ENCODE peak calls at places on chromosome 15, in six cellular contexts. One of them, this sample, is unnamed.
A peak's percentile ranks its signal among the peaks of the same experiment; 100 is the strongest.

GRCh38 chr15:101502572-101503295 is 13.2 kb upstream of the PCSK6 start:
- DNase-seq in activated T-cell treated with anti-CD3 and anti-CD28 coated beads, Interleukin-2, amount 50 U/mL, for 24 hours: no peak
- DNase-seq in HS-27A: no peak
- DNase-seq in stimulated activated CD8-positive, alpha-beta memory T cell treated with anti-CD3 and anti-CD28 coated beads, Interleukin-7, amount 100 ng/mL, for 4 hours: no peak
- DNase-seq in caudate nucleus: no peak
- DNase-seq in psoas muscle: no peak
- DNase-seq in this sample: no peak

GRCh38 chr15:49026700-49027099 is 19.5 kb downstream of the SECISBP2L start:
- DNase-seq in activated T-cell treated with anti-CD3 and anti-CD28 coated beads, Interleukin-2, amount 50 U/mL, for 24 hours: no peak
- DNase-seq in HS-27A: no peak
- DNase-seq in stimulated activated CD8-positive, alpha-beta memory T cell treated with anti-CD3 and anti-CD28 coated beads, Interleukin-7, amount 100 ng/mL, for 4 hours: no peak
- DNase-seq in caudate nucleus: no peak
- DNase-seq in psoas muscle: no peak
- DNase-seq in this sample: no peak

GRCh38 chr15:82044373-82045178 is 1.2 kb downstream of the MEX3B start:
- DNase-seq in activated T-cell treated with anti-CD3 and anti-CD28 coated beads, Interleukin-2, amount 50 U/mL, for 24 hours: peak; percentile 42
- DNase-seq in HS-27A: peak; percentile 48
- DNase-seq in stimulated activated CD8-positive, alpha-beta memory T cell treated with anti-CD3 and anti-CD28 coated beads, Interleukin-7, amount 100 ng/mL, for 4 hours: no peak
- DNase-seq in caudate nucleus: peak; percentile 52
- DNase-seq in psoas muscle: peak; percentile 40
- DNase-seq in this sample: peak; percentile 74

GRCh38 chr15:71195242-71195641 is 80.0 kb downstream of the THSD4 start:
- DNase-seq in activated T-cell treated with anti-CD3 and anti-CD28 coated beads, Interleukin-2, amount 50 U/mL, for 24 hours: no peak
- DNase-seq in HS-27A: no peak
- DNase-seq in stimulated activated CD8-positive, alpha-beta memory T cell treated with anti-CD3 and anti-CD28 coated beads, Interleukin-7, amount 100 ng/mL, for 4 hours: no peak
- DNase-seq in caudate nucleus: no peak
- DNase-seq in psoas muscle: no peak
- DNase-seq in this sample: peak; percentile 34

GRCh38 chr15:98599911-98600685 is 48.2 kb upstream of the IGF1R start:
- DNase-seq in activated T-cell treated with anti-CD3 and anti-CD28 coated beads, Interleukin-2, amount 50 U/mL, for 24 hours: peak; percentile 61
- DNase-seq in HS-27A: no peak
- DNase-seq in stimulated activated CD8-positive, alpha-beta memory T cell treated with anti-CD3 and anti-CD28 coated beads, Interleukin-7, amount 100 ng/mL, for 4 hours: peak; percentile 11
- DNase-seq in caudate nucleus: peak; percentile 1
- DNase-seq in psoas muscle: no peak
- DNase-seq in this sample: peak; percentile 84

GRCh38 chr15:33882921-33883320 is 85.4 kb upstream of the CHRM5 start:
- DNase-seq in activated T-cell treated with anti-CD3 and anti-CD28 coated beads, Interleukin-2, amount 50 U/mL, for 24 hours: no peak
- DNase-seq in HS-27A: no peak
- DNase-seq in stimulated activated CD8-positive, alpha-beta memory T cell treated with anti-CD3 and anti-CD28 coated beads, Interleukin-7, amount 100 ng/mL, for 4 hours: no peak
- DNase-seq in caudate nucleus: no peak
- DNase-seq in psoas muscle: no peak
- DNase-seq in this sample: no peak

GRCh38 chr15:62454567-62455172 is 289.6 kb upstream of the C2CD4B start:
- DNase-seq in activated T-cell treated with anti-CD3 and anti-CD28 coated beads, Interleukin-2, amount 50 U/mL, for 24 hours: no peak
- DNase-seq in HS-27A: no peak
- DNase-seq in stimulated activated CD8-positive, alpha-beta memory T cell treated with anti-CD3 and anti-CD28 coated beads, Interleukin-7, amount 100 ng/mL, for 4 hours: no peak
- DNase-seq in caudate nucleus: no peak
- DNase-seq in psoas muscle: no peak
- DNase-seq in this sample: no peak

GRCh38 chr15:50067254-50067653 is 51.8 kb downstream of the ATP8B4 start:
- DNase-seq in activated T-cell treated with anti-CD3 and anti-CD28 coated beads, Interleukin-2, amount 50 U/mL, for 24 hours: no peak
- DNase-seq in HS-27A: no peak
- DNase-seq in stimulated activated CD8-positive, alpha-beta memory T cell treated with anti-CD3 and anti-CD28 coated beads, Interleukin-7, amount 100 ng/mL, for 4 hours: no peak
- DNase-seq in caudate nucleus: no peak
- DNase-seq in psoas muscle: no peak
- DNase-seq in this sample: no peak

GRCh38 chr15:78298983-78299301 is 467 bp downstream of the SKIC8 start:
- DNase-seq in activated T-cell treated with anti-CD3 and anti-CD28 coated beads, Interleukin-2, amount 50 U/mL, for 24 hours: no peak
- DNase-seq in HS-27A: no peak
- DNase-seq in stimulated activated CD8-positive, alpha-beta memory T cell treated with anti-CD3 and anti-CD28 coated beads, Interleukin-7, amount 100 ng/mL, for 4 hours: no peak
- DNase-seq in caudate nucleus: no peak
- DNase-seq in psoas muscle: no peak
- DNase-seq in this sample: peak; percentile 20

GRCh38 chr15:68550498-68551295 is 28.1 kb upstream of the CORO2B start:
- DNase-seq in activated T-cell treated with anti-CD3 and anti-CD28 coated beads, Interleukin-2, amount 50 U/mL, for 24 hours: peak; percentile 84
- DNase-seq in HS-27A: no peak
- DNase-seq in stimulated activated CD8-positive, alpha-beta memory T cell treated with anti-CD3 and anti-CD28 coated beads, Interleukin-7, amount 100 ng/mL, for 4 hours: peak; percentile 41
- DNase-seq in caudate nucleus: peak; percentile 68
- DNase-seq in psoas muscle: peak; percentile 63
- DNase-seq in this sample: peak; percentile 64

GRCh38 chr15:53307952-53308624 is 451.4 kb downstream of the WDR72 start:
- DNase-seq in activated T-cell treated with anti-CD3 and anti-CD28 coated beads, Interleukin-2, amount 50 U/mL, for 24 hours: no peak
- DNase-seq in HS-27A: no peak
- DNase-seq in stimulated activated CD8-positive, alpha-beta memory T cell treated with anti-CD3 and anti-CD28 coated beads, Interleukin-7, amount 100 ng/mL, for 4 hours: no peak
- DNase-seq in caudate nucleus: no peak
- DNase-seq in psoas muscle: no peak
- DNase-seq in this sample: no peak

GRCh38 chr15:57647791-57648130 is 56.1 kb downstream of the MYZAP start:
- DNase-seq in activated T-cell treated with anti-CD3 and anti-CD28 coated beads, Interleukin-2, amount 50 U/mL, for 24 hours: no peak
- DNase-seq in HS-27A: no peak
- DNase-seq in stimulated activated CD8-positive, alpha-beta memory T cell treated with anti-CD3 and anti-CD28 coated beads, Interleukin-7, amount 100 ng/mL, for 4 hours: no peak
- DNase-seq in caudate nucleus: no peak
- DNase-seq in psoas muscle: peak; percentile 44
- DNase-seq in this sample: peak; percentile 22

GRCh38 chr15:70323111-70323851 is 225.6 kb upstream of the TLE3 start:
- DNase-seq in activated T-cell treated with anti-CD3 and anti-CD28 coated beads, Interleukin-2, amount 50 U/mL, for 24 hours: no peak
- DNase-seq in HS-27A: no peak
- DNase-seq in stimulated activated CD8-positive, alpha-beta memory T cell treated with anti-CD3 and anti-CD28 coated beads, Interleukin-7, amount 100 ng/mL, for 4 hours: no peak
- DNase-seq in caudate nucleus: no peak
- DNase-seq in psoas muscle: peak; percentile 72
- DNase-seq in this sample: peak; percentile 72

GRCh38 chr15:41934843-41935242 is 37.5 kb downstream of the EHD4 start:
- DNase-seq in activated T-cell treated with anti-CD3 and anti-CD28 coated beads, Interleukin-2, amount 50 U/mL, for 24 hours: peak; percentile 75
- DNase-seq in HS-27A: no peak
- DNase-seq in stimulated activated CD8-positive, alpha-beta memory T cell treated with anti-CD3 and anti-CD28 coated beads, Interleukin-7, amount 100 ng/mL, for 4 hours: peak; percentile 59
- DNase-seq in caudate nucleus: no peak
- DNase-seq in psoas muscle: no peak
- DNase-seq in this sample: no peak

GRCh38 chr15:88648357-88649214 is 9.8 kb downstream of the ISG20 start:
- DNase-seq in activated T-cell treated with anti-CD3 and anti-CD28 coated beads, Interleukin-2, amount 50 U/mL, for 24 hours: peak; percentile 54
- DNase-seq in HS-27A: no peak
- DNase-seq in stimulated activated CD8-positive, alpha-beta memory T cell treated with anti-CD3 and anti-CD28 coated beads, Interleukin-7, amount 100 ng/mL, for 4 hours: no peak
- DNase-seq in caudate nucleus: no peak
- DNase-seq in psoas muscle: no peak
- DNase-seq in this sample: no peak

GRCh38 chr15:39692464-39693327 is 89.9 kb downstream of the FSIP1 start:
- DNase-seq in activated T-cell treated with anti-CD3 and anti-CD28 coated beads, Interleukin-2, amount 50 U/mL, for 24 hours: no peak
- DNase-seq in HS-27A: no peak
- DNase-seq in stimulated activated CD8-positive, alpha-beta memory T cell treated with anti-CD3 and anti-CD28 coated beads, Interleukin-7, amount 100 ng/mL, for 4 hours: no peak
- DNase-seq in caudate nucleus: no peak
- DNase-seq in psoas muscle: no peak
- DNase-seq in this sample: peak; percentile 21

GRCh38 chr15:71366926-71367325 is 251.7 kb downstream of the THSD4 start:
- DNase-seq in activated T-cell treated with anti-CD3 and anti-CD28 coated beads, Interleukin-2, amount 50 U/mL, for 24 hours: no peak
- DNase-seq in HS-27A: no peak
- DNase-seq in stimulated activated CD8-positive, alpha-beta memory T cell treated with anti-CD3 and anti-CD28 coated beads, Interleukin-7, amount 100 ng/mL, for 4 hours: no peak
- DNase-seq in caudate nucleus: no peak
- DNase-seq in psoas muscle: no peak
- DNase-seq in this sample: no peak

GRCh38 chr15:31342781-31343626 is 16.4 kb downstream of the KLF13 start:
- DNase-seq in activated T-cell treated with anti-CD3 and anti-CD28 coated beads, Interleukin-2, amount 50 U/mL, for 24 hours: peak; percentile 61
- DNase-seq in HS-27A: no peak
- DNase-seq in stimulated activated CD8-positive, alpha-beta memory T cell treated with anti-CD3 and anti-CD28 coated beads, Interleukin-7, amount 100 ng/mL, for 4 hours: no peak
- DNase-seq in caudate nucleus: no peak
- DNase-seq in psoas muscle: no peak
- DNase-seq in this sample: no peak

GRCh38 chr15:94266000-94266399 is 34.6 kb downstream of the MCTP2 start:
- DNase-seq in activated T-cell treated with anti-CD3 and anti-CD28 coated beads, Interleukin-2, amount 50 U/mL, for 24 hours: no peak
- DNase-seq in HS-27A: no peak
- DNase-seq in stimulated activated CD8-positive, alpha-beta memory T cell treated with anti-CD3 and anti-CD28 coated beads, Interleukin-7, amount 100 ng/mL, for 4 hours: no peak
- DNase-seq in caudate nucleus: no peak
- DNase-seq in psoas muscle: no peak
- DNase-seq in this sample: no peak

GRCh38 chr15:40594429-40594836 is 384 bp downstream of the KNL1 start:
- DNase-seq in activated T-cell treated with anti-CD3 and anti-CD28 coated beads, Interleukin-2, amount 50 U/mL, for 24 hours: no peak
- DNase-seq in HS-27A: peak; percentile 40
- DNase-seq in stimulated activated CD8-positive, alpha-beta memory T cell treated with anti-CD3 and anti-CD28 coated beads, Interleukin-7, amount 100 ng/mL, for 4 hours: no peak
- DNase-seq in caudate nucleus: no peak
- DNase-seq in psoas muscle: peak; percentile 55
- DNase-seq in this sample: peak; percentile 65

GRCh38 chr15:73331991-73332925 is 36.5 kb downstream of the HCN4 start:
- DNase-seq in activated T-cell treated with anti-CD3 and anti-CD28 coated beads, Interleukin-2, amount 50 U/mL, for 24 hours: no peak
- DNase-seq in HS-27A: no peak
- DNase-seq in stimulated activated CD8-positive, alpha-beta memory T cell treated with anti-CD3 and anti-CD28 coated beads, Interleukin-7, amount 100 ng/mL, for 4 hours: no peak
- DNase-seq in caudate nucleus: no peak
- DNase-seq in psoas muscle: no peak
- DNase-seq in this sample: no peak

GRCh38 chr15:57735891-57736290 is 29.4 kb downstream of the POLR2M start:
- DNase-seq in activated T-cell treated with anti-CD3 and anti-CD28 coated beads, Interleukin-2, amount 50 U/mL, for 24 hours: no peak
- DNase-seq in HS-27A: no peak
- DNase-seq in stimulated activated CD8-positive, alpha-beta memory T cell treated with anti-CD3 and anti-CD28 coated beads, Interleukin-7, amount 100 ng/mL, for 4 hours: no peak
- DNase-seq in caudate nucleus: no peak
- DNase-seq in psoas muscle: no peak
- DNase-seq in this sample: no peak

GRCh38 chr15:62413786-62414185 is 248.7 kb upstream of the C2CD4B start:
- DNase-seq in activated T-cell treated with anti-CD3 and anti-CD28 coated beads, Interleukin-2, amount 50 U/mL, for 24 hours: no peak
- DNase-seq in HS-27A: no peak
- DNase-seq in stimulated activated CD8-positive, alpha-beta memory T cell treated with anti-CD3 and anti-CD28 coated beads, Interleukin-7, amount 100 ng/mL, for 4 hours: no peak
- DNase-seq in caudate nucleus: no peak
- DNase-seq in psoas muscle: no peak
- DNase-seq in this sample: peak; percentile 14

GRCh38 chr15:45048784-45049631 is 26.0 kb downstream of the SORD start:
- DNase-seq in activated T-cell treated with anti-CD3 and anti-CD28 coated beads, Interleukin-2, amount 50 U/mL, for 24 hours: no peak
- DNase-seq in HS-27A: no peak
- DNase-seq in stimulated activated CD8-positive, alpha-beta memory T cell treated with anti-CD3 and anti-CD28 coated beads, Interleukin-7, amount 100 ng/mL, for 4 hours: no peak
- DNase-seq in caudate nucleus: no peak
- DNase-seq in psoas muscle: no peak
- DNase-seq in this sample: peak; percentile 87

GRCh38 chr15:25947336-25948080 is 84.4 kb upstream of the ATP10A start:
- DNase-seq in activated T-cell treated with anti-CD3 and anti-CD28 coated beads, Interleukin-2, amount 50 U/mL, for 24 hours: no peak
- DNase-seq in HS-27A: no peak
- DNase-seq in stimulated activated CD8-positive, alpha-beta memory T cell treated with anti-CD3 and anti-CD28 coated beads, Interleukin-7, amount 100 ng/mL, for 4 hours: no peak
- DNase-seq in caudate nucleus: no peak
- DNase-seq in psoas muscle: no peak
- DNase-seq in this sample: no peak

GRCh38 chr15:32866486-32867312 is 148.9 kb downstream of the GREM1 start:
- DNase-seq in activated T-cell treated with anti-CD3 and anti-CD28 coated beads, Interleukin-2, amount 50 U/mL, for 24 hours: no peak
- DNase-seq in HS-27A: no peak
- DNase-seq in stimulated activated CD8-positive, alpha-beta memory T cell treated with anti-CD3 and anti-CD28 coated beads, Interleukin-7, amount 100 ng/mL, for 4 hours: no peak
- DNase-seq in caudate nucleus: no peak
- DNase-seq in psoas muscle: no peak
- DNase-seq in this sample: no peak

GRCh38 chr15:70251246-70251990 is 153.7 kb upstream of the TLE3 start:
- DNase-seq in activated T-cell treated with anti-CD3 and anti-CD28 coated beads, Interleukin-2, amount 50 U/mL, for 24 hours: no peak
- DNase-seq in HS-27A: no peak
- DNase-seq in stimulated activated CD8-positive, alpha-beta memory T cell treated with anti-CD3 and anti-CD28 coated beads, Interleukin-7, amount 100 ng/mL, for 4 hours: no peak
- DNase-seq in caudate nucleus: no peak
- DNase-seq in psoas muscle: no peak
- DNase-seq in this sample: no peak

GRCh38 chr15:65833501-65834220 is 35.6 kb upstream of the RAB11A start:
- DNase-seq in activated T-cell treated with anti-CD3 and anti-CD28 coated beads, Interleukin-2, amount 50 U/mL, for 24 hours: peak; percentile 47
- DNase-seq in HS-27A: no peak
- DNase-seq in stimulated activated CD8-positive, alpha-beta memory T cell treated with anti-CD3 and anti-CD28 coated beads, Interleukin-7, amount 100 ng/mL, for 4 hours: no peak
- DNase-seq in caudate nucleus: no peak
- DNase-seq in psoas muscle: peak; percentile 22
- DNase-seq in this sample: no peak

GRCh38 chr15:50764331-50765201 is 940 bp downstream of the SPPL2A start:
- DNase-seq in activated T-cell treated with anti-CD3 and anti-CD28 coated beads, Interleukin-2, amount 50 U/mL, for 24 hours: no peak
- DNase-seq in HS-27A: no peak
- DNase-seq in stimulated activated CD8-positive, alpha-beta memory T cell treated with anti-CD3 and anti-CD28 coated beads, Interleukin-7, amount 100 ng/mL, for 4 hours: no peak
- DNase-seq in caudate nucleus: no peak
- DNase-seq in psoas muscle: no peak
- DNase-seq in this sample: peak; percentile 37

GRCh38 chr15:57355259-57355658 is 21.0 kb upstream of the CGNL1 start:
- DNase-seq in activated T-cell treated with anti-CD3 and anti-CD28 coated beads, Interleukin-2, amount 50 U/mL, for 24 hours: no peak
- DNase-seq in HS-27A: no peak
- DNase-seq in stimulated activated CD8-positive, alpha-beta memory T cell treated with anti-CD3 and anti-CD28 coated beads, Interleukin-7, amount 100 ng/mL, for 4 hours: no peak
- DNase-seq in caudate nucleus: no peak
- DNase-seq in psoas muscle: no peak
- DNase-seq in this sample: no peak

GRCh38 chr15:28111552-28111951 is 12.4 kb upstream of the OCA2 start:
- DNase-seq in activated T-cell treated with anti-CD3 and anti-CD28 coated beads, Interleukin-2, amount 50 U/mL, for 24 hours: no peak
- DNase-seq in HS-27A: no peak
- DNase-seq in stimulated activated CD8-positive, alpha-beta memory T cell treated with anti-CD3 and anti-CD28 coated beads, Interleukin-7, amount 100 ng/mL, for 4 hours: no peak
- DNase-seq in caudate nucleus: no peak
- DNase-seq in psoas muscle: no peak
- DNase-seq in this sample: no peak

This sample was measured in cardiac fibroblast.